ENCODE peak calls at places on chromosomes 16 and 17, in nine cellular contexts. One of them, this sample, is unnamed.
A peak's percentile ranks its signal among the peaks of the same experiment; 100 is the strongest.

GRCh38 chr17:82909322-82909904 is 69.6 kb upstream of the ZNF750 start:
- DNase-seq in substantia nigra: no peak
- DNase-seq in upper lobe of left lung: peak; percentile 73
- DNase-seq in stimulated activated CD4-positive, alpha-beta T cell treated with anti-CD3 and anti-CD28 coated beads, Interleukin-15, amount 100 ng/mL, for 24 hours: peak; percentile 14
- DNase-seq in Caki2: no peak
- DNase-seq in endothelial cell: no peak
- DNase-seq in NCI-H1436: no peak
- DNase-seq in NCI-H2081 treated with DMSO at 0.1 percent for 48 hours: no peak
- DNase-seq in C1 segment of cervical spinal cord: no peak
- DNase-seq in this sample: no peak

GRCh38 chr17:20008242-20009051 is 712 bp upstream of the SPECC1 start:
- DNase-seq in Caki2: no peak
- DNase-seq in C1 segment of cervical spinal cord: no peak
- DNase-seq in NCI-H2081 treated with DMSO at 0.1 percent for 48 hours: no peak
- DNase-seq in upper lobe of left lung: peak; percentile 83
- DNase-seq in stimulated activated CD4-positive, alpha-beta T cell treated with anti-CD3 and anti-CD28 coated beads, Interleukin-15, amount 100 ng/mL, for 24 hours: peak; percentile 44
- DNase-seq in NCI-H1436: peak; percentile 24
- DNase-seq in substantia nigra: peak; percentile 48
- DNase-seq in endothelial cell: peak; percentile 11
- DNase-seq in this sample: no peak

GRCh38 chr17:75487351-75488070 is 27.8 kb downstream of the CASKIN2 start:
- DNase-seq in NCI-H1436: no peak
- DNase-seq in upper lobe of left lung: no peak
- DNase-seq in stimulated activated CD4-positive, alpha-beta T cell treated with anti-CD3 and anti-CD28 coated beads, Interleukin-15, amount 100 ng/mL, for 24 hours: peak; percentile 58
- DNase-seq in Caki2: no peak
- DNase-seq in C1 segment of cervical spinal cord: no peak
- DNase-seq in substantia nigra: no peak
- DNase-seq in endothelial cell: no peak
- DNase-seq in NCI-H2081 treated with DMSO at 0.1 percent for 48 hours: no peak
- DNase-seq in this sample: no peak

GRCh38 chr17:83156408-83156807 is 77.0 kb downstream of the METRNL start:
- DNase-seq in stimulated activated CD4-positive, alpha-beta T cell treated with anti-CD3 and anti-CD28 coated beads, Interleukin-15, amount 100 ng/mL, for 24 hours: no peak
- DNase-seq in NCI-H1436: no peak
- DNase-seq in NCI-H2081 treated with DMSO at 0.1 percent for 48 hours: no peak
- DNase-seq in Caki2: no peak
- DNase-seq in C1 segment of cervical spinal cord: no peak
- DNase-seq in substantia nigra: no peak
- DNase-seq in endothelial cell: no peak
- DNase-seq in upper lobe of left lung: no peak
- DNase-seq in this sample: no peak

GRCh38 chr17:46046957-46047356 is 47.9 kb downstream of the STH start:
- DNase-seq in upper lobe of left lung: no peak
- DNase-seq in stimulated activated CD4-positive, alpha-beta T cell treated with anti-CD3 and anti-CD28 coated beads, Interleukin-15, amount 100 ng/mL, for 24 hours: no peak
- DNase-seq in endothelial cell: no peak
- DNase-seq in substantia nigra: no peak
- DNase-seq in C1 segment of cervical spinal cord: no peak
- DNase-seq in Caki2: no peak
- DNase-seq in NCI-H1436: no peak
- DNase-seq in NCI-H2081 treated with DMSO at 0.1 percent for 48 hours: no peak
- DNase-seq in this sample: no peak

GRCh38 chr16:48479955-48480354 is 94.7 kb upstream of the SIAH1 start:
- DNase-seq in stimulated activated CD4-positive, alpha-beta T cell treated with anti-CD3 and anti-CD28 coated beads, Interleukin-15, amount 100 ng/mL, for 24 hours: no peak
- DNase-seq in substantia nigra: no peak
- DNase-seq in NCI-H2081 treated with DMSO at 0.1 percent for 48 hours: no peak
- DNase-seq in Caki2: no peak
- DNase-seq in C1 segment of cervical spinal cord: no peak
- DNase-seq in upper lobe of left lung: no peak
- DNase-seq in endothelial cell: no peak
- DNase-seq in NCI-H1436: no peak
- DNase-seq in this sample: no peak

GRCh38 chr16:4795181-4795827 is at the start of gene SMIM22:
- DNase-seq in Caki2: no peak
- DNase-seq in NCI-H2081 treated with DMSO at 0.1 percent for 48 hours: no peak
- DNase-seq in upper lobe of left lung: peak; percentile 84
- DNase-seq in stimulated activated CD4-positive, alpha-beta T cell treated with anti-CD3 and anti-CD28 coated beads, Interleukin-15, amount 100 ng/mL, for 24 hours: no peak
- DNase-seq in substantia nigra: no peak
- DNase-seq in endothelial cell: no peak
- DNase-seq in C1 segment of cervical spinal cord: no peak
- DNase-seq in NCI-H1436: peak; percentile 41
- DNase-seq in this sample: no peak

GRCh38 chr17:4544135-4544651 is 11.0 kb downstream of the MYBBP1A start:
- DNase-seq in substantia nigra: no peak
- DNase-seq in endothelial cell: no peak
- DNase-seq in Caki2: no peak
- DNase-seq in NCI-H2081 treated with DMSO at 0.1 percent for 48 hours: no peak
- DNase-seq in upper lobe of left lung: peak; percentile 70
- DNase-seq in stimulated activated CD4-positive, alpha-beta T cell treated with anti-CD3 and anti-CD28 coated beads, Interleukin-15, amount 100 ng/mL, for 24 hours: no peak
- DNase-seq in C1 segment of cervical spinal cord: no peak
- DNase-seq in NCI-H1436: no peak
- DNase-seq in this sample: no peak

GRCh38 chr16:48420437-48420836 is 35.2 kb upstream of the SIAH1 start:
- DNase-seq in NCI-H2081 treated with DMSO at 0.1 percent for 48 hours: no peak
- DNase-seq in endothelial cell: no peak
- DNase-seq in stimulated activated CD4-positive, alpha-beta T cell treated with anti-CD3 and anti-CD28 coated beads, Interleukin-15, amount 100 ng/mL, for 24 hours: no peak
- DNase-seq in upper lobe of left lung: no peak
- DNase-seq in C1 segment of cervical spinal cord: no peak
- DNase-seq in substantia nigra: no peak
- DNase-seq in Caki2: no peak
- DNase-seq in NCI-H1436: no peak
- DNase-seq in this sample: no peak

GRCh38 chr16:84603115-84603816 is 14.6 kb downstream of the COTL1 start:
- DNase-seq in upper lobe of left lung: peak; percentile 76
- DNase-seq in substantia nigra: peak; percentile 48
- DNase-seq in endothelial cell: no peak
- DNase-seq in NCI-H2081 treated with DMSO at 0.1 percent for 48 hours: no peak
- DNase-seq in stimulated activated CD4-positive, alpha-beta T cell treated with anti-CD3 and anti-CD28 coated beads, Interleukin-15, amount 100 ng/mL, for 24 hours: peak; percentile 77
- DNase-seq in NCI-H1436: peak; percentile 53
- DNase-seq in C1 segment of cervical spinal cord: no peak
- DNase-seq in Caki2: peak; percentile 89
- DNase-seq in this sample: peak; percentile 91

GRCh38 chr17:34122529-34122928 is 132.6 kb upstream of the CCL2 start:
- DNase-seq in NCI-H2081 treated with DMSO at 0.1 percent for 48 hours: no peak
- DNase-seq in substantia nigra: no peak
- DNase-seq in stimulated activated CD4-positive, alpha-beta T cell treated with anti-CD3 and anti-CD28 coated beads, Interleukin-15, amount 100 ng/mL, for 24 hours: no peak
- DNase-seq in upper lobe of left lung: no peak
- DNase-seq in endothelial cell: no peak
- DNase-seq in Caki2: no peak
- DNase-seq in C1 segment of cervical spinal cord: no peak
- DNase-seq in NCI-H1436: no peak
- DNase-seq in this sample: no peak

GRCh38 chr16:67872131-67872630 is 671 bp upstream of the EDC4 start:
- DNase-seq in substantia nigra: no peak
- DNase-seq in C1 segment of cervical spinal cord: no peak
- DNase-seq in upper lobe of left lung: no peak
- DNase-seq in stimulated activated CD4-positive, alpha-beta T cell treated with anti-CD3 and anti-CD28 coated beads, Interleukin-15, amount 100 ng/mL, for 24 hours: no peak
- DNase-seq in Caki2: no peak
- DNase-seq in NCI-H1436: no peak
- DNase-seq in endothelial cell: no peak
- DNase-seq in NCI-H2081 treated with DMSO at 0.1 percent for 48 hours: no peak
- DNase-seq in this sample: no peak

GRCh38 chr16:11264155-11264832 is 4.8 kb downstream of the TNP2 start:
- DNase-seq in endothelial cell: no peak
- DNase-seq in upper lobe of left lung: no peak
- DNase-seq in Caki2: no peak
- DNase-seq in stimulated activated CD4-positive, alpha-beta T cell treated with anti-CD3 and anti-CD28 coated beads, Interleukin-15, amount 100 ng/mL, for 24 hours: no peak
- DNase-seq in substantia nigra: no peak
- DNase-seq in NCI-H1436: no peak
- DNase-seq in NCI-H2081 treated with DMSO at 0.1 percent for 48 hours: no peak
- DNase-seq in C1 segment of cervical spinal cord: no peak
- DNase-seq in this sample: no peak

GRCh38 chr16:64993464-64993863 is 128.4 kb downstream of the CDH11 start:
- DNase-seq in Caki2: no peak
- DNase-seq in stimulated activated CD4-positive, alpha-beta T cell treated with anti-CD3 and anti-CD28 coated beads, Interleukin-15, amount 100 ng/mL, for 24 hours: no peak
- DNase-seq in NCI-H1436: no peak
- DNase-seq in substantia nigra: no peak
- DNase-seq in endothelial cell: no peak
- DNase-seq in NCI-H2081 treated with DMSO at 0.1 percent for 48 hours: no peak
- DNase-seq in C1 segment of cervical spinal cord: no peak
- DNase-seq in upper lobe of left lung: no peak
- DNase-seq in this sample: no peak

GRCh38 chr17:19288453-19288852 is 51.3 kb downstream of the EPN2 start:
- DNase-seq in Caki2: peak; percentile 61
- DNase-seq in C1 segment of cervical spinal cord: no peak
- DNase-seq in upper lobe of left lung: no peak
- DNase-seq in stimulated activated CD4-positive, alpha-beta T cell treated with anti-CD3 and anti-CD28 coated beads, Interleukin-15, amount 100 ng/mL, for 24 hours: no peak
- DNase-seq in NCI-H1436: no peak
- DNase-seq in NCI-H2081 treated with DMSO at 0.1 percent for 48 hours: no peak
- DNase-seq in substantia nigra: no peak
- DNase-seq in endothelial cell: no peak
- DNase-seq in this sample: no peak

GRCh38 chr16:48335961-48336360 is 49.3 kb downstream of the SIAH1 start:
- DNase-seq in substantia nigra: no peak
- DNase-seq in C1 segment of cervical spinal cord: no peak
- DNase-seq in stimulated activated CD4-positive, alpha-beta T cell treated with anti-CD3 and anti-CD28 coated beads, Interleukin-15, amount 100 ng/mL, for 24 hours: no peak
- DNase-seq in Caki2: no peak
- DNase-seq in NCI-H2081 treated with DMSO at 0.1 percent for 48 hours: no peak
- DNase-seq in endothelial cell: no peak
- DNase-seq in NCI-H1436: no peak
- DNase-seq in upper lobe of left lung: no peak
- DNase-seq in this sample: no peak

GRCh38 chr17:40038882-40039513 is 15.2 kb downstream of the MED24 start:
- DNase-seq in Caki2: peak; percentile 41
- DNase-seq in upper lobe of left lung: no peak
- DNase-seq in substantia nigra: no peak
- DNase-seq in C1 segment of cervical spinal cord: peak; percentile 4
- DNase-seq in stimulated activated CD4-positive, alpha-beta T cell treated with anti-CD3 and anti-CD28 coated beads, Interleukin-15, amount 100 ng/mL, for 24 hours: no peak
- DNase-seq in endothelial cell: peak; percentile 49
- DNase-seq in NCI-H1436: no peak
- DNase-seq in NCI-H2081 treated with DMSO at 0.1 percent for 48 hours: no peak
- DNase-seq in this sample: peak; percentile 63

GRCh38 chr17:34227707-34228106 is 27.4 kb upstream of the CCL2 start:
- DNase-seq in stimulated activated CD4-positive, alpha-beta T cell treated with anti-CD3 and anti-CD28 coated beads, Interleukin-15, amount 100 ng/mL, for 24 hours: no peak
- DNase-seq in C1 segment of cervical spinal cord: no peak
- DNase-seq in endothelial cell: no peak
- DNase-seq in NCI-H1436: no peak
- DNase-seq in Caki2: no peak
- DNase-seq in substantia nigra: no peak
- DNase-seq in upper lobe of left lung: no peak
- DNase-seq in NCI-H2081 treated with DMSO at 0.1 percent for 48 hours: no peak
- DNase-seq in this sample: no peak

GRCh38 chr17:8029121-8029520 is 9.7 kb upstream of the ALOX15B start:
- DNase-seq in substantia nigra: no peak
- DNase-seq in Caki2: no peak
- DNase-seq in endothelial cell: no peak
- DNase-seq in C1 segment of cervical spinal cord: no peak
- DNase-seq in upper lobe of left lung: no peak
- DNase-seq in stimulated activated CD4-positive, alpha-beta T cell treated with anti-CD3 and anti-CD28 coated beads, Interleukin-15, amount 100 ng/mL, for 24 hours: no peak
- DNase-seq in NCI-H2081 treated with DMSO at 0.1 percent for 48 hours: no peak
- DNase-seq in NCI-H1436: no peak
- DNase-seq in this sample: peak; percentile 18

GRCh38 chr17:62855136-62855535 is 47.0 kb upstream of the MARCHF10 start:
- DNase-seq in substantia nigra: no peak
- DNase-seq in stimulated activated CD4-positive, alpha-beta T cell treated with anti-CD3 and anti-CD28 coated beads, Interleukin-15, amount 100 ng/mL, for 24 hours: no peak
- DNase-seq in upper lobe of left lung: no peak
- DNase-seq in Caki2: no peak
- DNase-seq in NCI-H2081 treated with DMSO at 0.1 percent for 48 hours: no peak
- DNase-seq in C1 segment of cervical spinal cord: no peak
- DNase-seq in endothelial cell: no peak
- DNase-seq in NCI-H1436: no peak
- DNase-seq in this sample: no peak

GRCh38 chr16:1107731-1108130 is 11.7 kb upstream of the C1QTNF8 start:
- DNase-seq in substantia nigra: no peak
- DNase-seq in NCI-H2081 treated with DMSO at 0.1 percent for 48 hours: no peak
- DNase-seq in stimulated activated CD4-positive, alpha-beta T cell treated with anti-CD3 and anti-CD28 coated beads, Interleukin-15, amount 100 ng/mL, for 24 hours: no peak
- DNase-seq in endothelial cell: no peak
- DNase-seq in NCI-H1436: no peak
- DNase-seq in C1 segment of cervical spinal cord: no peak
- DNase-seq in upper lobe of left lung: no peak
- DNase-seq in Caki2: no peak
- DNase-seq in this sample: no peak

GRCh38 chr16:13913374-13914292 is 6.3 kb upstream of the ERCC4 start:
- DNase-seq in substantia nigra: no peak
- DNase-seq in endothelial cell: no peak
- DNase-seq in Caki2: no peak
- DNase-seq in stimulated activated CD4-positive, alpha-beta T cell treated with anti-CD3 and anti-CD28 coated beads, Interleukin-15, amount 100 ng/mL, for 24 hours: no peak
- DNase-seq in NCI-H1436: no peak
- DNase-seq in upper lobe of left lung: no peak
- DNase-seq in C1 segment of cervical spinal cord: no peak
- DNase-seq in NCI-H2081 treated with DMSO at 0.1 percent for 48 hours: no peak
- DNase-seq in this sample: no peak

GRCh38 chr17:38980455-38981217 is 13.4 kb upstream of the FBXO47 start:
- DNase-seq in C1 segment of cervical spinal cord: no peak
- DNase-seq in Caki2: no peak
- DNase-seq in upper lobe of left lung: no peak
- DNase-seq in NCI-H2081 treated with DMSO at 0.1 percent for 48 hours: no peak
- DNase-seq in substantia nigra: no peak
- DNase-seq in NCI-H1436: no peak
- DNase-seq in endothelial cell: no peak
- DNase-seq in stimulated activated CD4-positive, alpha-beta T cell treated with anti-CD3 and anti-CD28 coated beads, Interleukin-15, amount 100 ng/mL, for 24 hours: no peak
- DNase-seq in this sample: no peak

GRCh38 chr17:35705705-35706104 is 25.7 kb upstream of the RASL10B start:
- DNase-seq in NCI-H2081 treated with DMSO at 0.1 percent for 48 hours: no peak
- DNase-seq in Caki2: no peak
- DNase-seq in NCI-H1436: no peak
- DNase-seq in upper lobe of left lung: no peak
- DNase-seq in endothelial cell: no peak
- DNase-seq in stimulated activated CD4-positive, alpha-beta T cell treated with anti-CD3 and anti-CD28 coated beads, Interleukin-15, amount 100 ng/mL, for 24 hours: no peak
- DNase-seq in substantia nigra: no peak
- DNase-seq in C1 segment of cervical spinal cord: no peak
- DNase-seq in this sample: no peak

GRCh38 chr16:72302352-72302751 is 130.4 kb upstream of the PMFBP1 start:
- DNase-seq in upper lobe of left lung: no peak
- DNase-seq in NCI-H2081 treated with DMSO at 0.1 percent for 48 hours: no peak
- DNase-seq in endothelial cell: no peak
- DNase-seq in stimulated activated CD4-positive, alpha-beta T cell treated with anti-CD3 and anti-CD28 coated beads, Interleukin-15, amount 100 ng/mL, for 24 hours: no peak
- DNase-seq in Caki2: no peak
- DNase-seq in C1 segment of cervical spinal cord: no peak
- DNase-seq in substantia nigra: no peak
- DNase-seq in NCI-H1436: no peak
- DNase-seq in this sample: no peak

GRCh38 chr17:82892869-82893565 is 53.2 kb upstream of the ZNF750 start:
- DNase-seq in substantia nigra: no peak
- DNase-seq in NCI-H2081 treated with DMSO at 0.1 percent for 48 hours: no peak
- DNase-seq in Caki2: no peak
- DNase-seq in NCI-H1436: no peak
- DNase-seq in upper lobe of left lung: peak; percentile 78
- DNase-seq in C1 segment of cervical spinal cord: no peak
- DNase-seq in endothelial cell: no peak
- DNase-seq in stimulated activated CD4-positive, alpha-beta T cell treated with anti-CD3 and anti-CD28 coated beads, Interleukin-15, amount 100 ng/mL, for 24 hours: peak; percentile 56
- DNase-seq in this sample: no peak